ENCODE peak calls at places on chromosomes 4 and X, in eight cellular contexts. D is activated CD4-positive, CD25-positive, alpha-beta regulatory T cell; X is NCI-H1417; F is GM12865; P is stimulated activated CD4-positive, alpha-beta T cell treated with anti-CD3 and anti-CD28 coated beads, TNF-alpha, amount 100 ng/mL, for 4 hours; W is kidney epithelial cell; L is activated naive CD4-positive, alpha-beta T cell treated with anti-CD3 and anti-CD28 coated beads, Interleukin-2, amount 10 ng/mL, durations not matched to agents 7 days and 5 days; V is OCI-LY7. J is an unnamed sample.

GRCh38 chr4:33357121-33357520 is 2637.0 kb downstream of the PCDH7 start:
- DNase-seq in D (no peak), X (no peak), F (no peak), P (no peak), W (no peak), L (no peak), V (no peak), J (no peak)

GRCh38 chrX:67714004-67714403 is 170.2 kb downstream of the AR start:
- DNase-seq in D (no peak), X (no peak), F (no peak), P (no peak), W (no peak), L (no peak), V (no peak), J (no peak)

GRCh38 chr4:124337874-124338273 is 374.7 kb downstream of the ANKRD50 start:
- DNase-seq in D (no peak), X (no peak), F (no peak), P (no peak), W (no peak), L (no peak), V (no peak), J (no peak)

GRCh38 chrX:81957900-81958545 is 756.1 kb downstream of the SH3BGRL start:
- DNase-seq in D (no peak), X (no peak), F (peak; percentile 14), P (no peak), W (no peak), L (no peak), V (no peak), J (no peak)

GRCh38 chr4:150884625-150885024 is 130.5 kb downstream of the LRBA start:
- DNase-seq in D (no peak), X (no peak), F (no peak), P (no peak), W (no peak), L (no peak), V (no peak), J (no peak)

GRCh38 chr4:54227261-54228063 is 1.6 kb upstream of the PDGFRA start:
- DNase-seq in D (no peak), X (no peak), F (no peak), P (no peak), W (no peak), L (no peak), V (no peak), J (no peak)

GRCh38 chr4:183588169-183588675 is 70.8 kb downstream of the RWDD4 start:
- DNase-seq in D (no peak), X (peak; percentile 60), F (no peak), P (no peak), W (no peak), L (no peak), V (no peak), J (no peak)

GRCh38 chrX:87517571-87518141 is at the start of gene KLHL4:
- DNase-seq in D (no peak), X (no peak), F (no peak), P (no peak), W (peak; percentile 79), L (no peak), V (no peak), J (no peak)

GRCh38 chr4:166895771-166896170 is 338.5 kb downstream of the SPOCK3 start:
- DNase-seq in D (no peak), X (no peak), F (no peak), P (no peak), W (no peak), L (no peak), V (no peak), J (no peak)

GRCh38 chr4:145840162-145840768 is 98.4 kb downstream of the ZNF827 start:
- DNase-seq in D (no peak), X (peak; percentile 15), F (peak; percentile 75), P (no peak), W (no peak), L (peak; percentile 22), V (peak; percentile 71), J (no peak)

GRCh38 chr4:101286663-101287062 is 60.7 kb downstream of the PPP3CA start:
- DNase-seq in D (no peak), X (no peak), F (no peak), P (no peak), W (no peak), L (no peak), V (no peak), J (no peak)

GRCh38 chrX:34918091-34918736 is 24.4 kb upstream of the FAM47B start:
- DNase-seq in D (no peak), X (no peak), F (no peak), P (no peak), W (peak; percentile 14), L (no peak), V (no peak), J (no peak)

GRCh38 chr4:2334826-2335728 is 73.2 kb upstream of the MXD4 start:
- DNase-seq in D (no peak), X (no peak), F (no peak), P (no peak), W (no peak), L (no peak), V (no peak), J (no peak)

GRCh38 chr4:10095296-10095991 is 21.2 kb downstream of the WDR1 start:
- DNase-seq in D (no peak), X (no peak), F (no peak), P (no peak), W (no peak), L (no peak), V (no peak), J (no peak)

GRCh38 chrX:43962636-43963035 is 10.6 kb downstream of the NDP start:
- DNase-seq in D (no peak), X (no peak), F (no peak), P (no peak), W (no peak), L (no peak), V (no peak), J (no peak)

GRCh38 chr4:100060765-100061416 is 110.8 kb upstream of the H2AZ1 start:
- DNase-seq in D (no peak), X (peak; percentile 17), F (peak; percentile 59), P (no peak), W (no peak), L (no peak), V (no peak), J (no peak)

GRCh38 chr4:1279253-1279652 is 10.4 kb upstream of the MAEA start:
- DNase-seq in D (no peak), X (no peak), F (no peak), P (no peak), W (no peak), L (no peak), V (no peak), J (no peak)

GRCh38 chrX:8845469-8845868 is 44.3 kb upstream of the FAM9A start:
- DNase-seq in D (no peak), X (no peak), F (no peak), P (no peak), W (no peak), L (no peak), V (no peak), J (no peak)

GRCh38 chr4:91147067-91147466 is 1019.9 kb downstream of the CCSER1 start:
- DNase-seq in D (no peak), X (no peak), F (no peak), P (no peak), W (no peak), L (no peak), V (no peak), J (no peak)

GRCh38 chr4:82372874-82373815 is 646 bp downstream of the HNRNPD start:
- DNase-seq in D (peak; percentile 67), X (peak; percentile 72), F (peak; percentile 90), P (peak; percentile 52), W (no peak), L (peak; percentile 85), V (peak; percentile 77), J (peak; percentile 40)

GRCh38 chr4:6873792-6874461 is 35.7 kb upstream of the TBC1D14 start:
- DNase-seq in D (peak; percentile 72), X (peak; percentile 43), F (peak; percentile 84), P (peak; percentile 70), W (no peak), L (peak; percentile 89), V (peak; percentile 79), J (peak; percentile 72)

GRCh38 chr4:38723726-38724506 is 58.9 kb downstream of the TLR10 start:
- DNase-seq in D (no peak), X (no peak), F (no peak), P (no peak), W (no peak), L (no peak), V (no peak), J (no peak)

GRCh38 chrX:17812763-17813162 is 48.3 kb downstream of the RAI2 start:
- DNase-seq in D (no peak), X (no peak), F (peak; percentile 1), P (no peak), W (no peak), L (no peak), V (peak; percentile 1), J (no peak)

GRCh38 chrX:22300130-22300529 is 27.4 kb downstream of the CBLL2 start:
- DNase-seq in D (no peak), X (peak; percentile 45), F (no peak), P (no peak), W (peak; percentile 29), L (no peak), V (no peak), J (no peak)

J was measured in central memory CD8-positive, alpha-beta T cell.